ENCODE peak calls at places on chromosome 10, in five cellular contexts. One of them, this sample, is unnamed.

GRCh38 chr10:79390551-79391229 is 43.4 kb downstream of the PPIF start:
- DNase-seq in WTC11: peak
- DNase-seq in left lung: peak
- DNase-seq in dorsolateral prefrontal cortex: no peak
- DNase-seq in RWPE1: no peak
- DNase-seq in this sample: peak

GRCh38 chr10:87658383-87658795 is 1.3 kb upstream of the PAPSS2 start:
- DNase-seq in WTC11: no peak
- DNase-seq in left lung: no peak
- DNase-seq in dorsolateral prefrontal cortex: no peak
- DNase-seq in RWPE1: no peak
- DNase-seq in this sample: no peak

GRCh38 chr10:48700493-48700892 is 15.8 kb downstream of the WDFY4 start:
- DNase-seq in WTC11: no peak
- DNase-seq in left lung: no peak
- DNase-seq in dorsolateral prefrontal cortex: no peak
- DNase-seq in RWPE1: no peak
- DNase-seq in this sample: no peak

GRCh38 chr10:4770766-4771553 is 55.0 kb upstream of the AKR1E2 start:
- DNase-seq in WTC11: no peak
- DNase-seq in left lung: no peak
- DNase-seq in dorsolateral prefrontal cortex: no peak
- DNase-seq in RWPE1: peak
- DNase-seq in this sample: no peak

GRCh38 chr10:44278669-44279337 is 106.1 kb downstream of the CXCL12 start:
- DNase-seq in WTC11: no peak
- DNase-seq in left lung: peak
- DNase-seq in dorsolateral prefrontal cortex: no peak
- DNase-seq in RWPE1: no peak
- DNase-seq in this sample: no peak

GRCh38 chr10:66180651-66181318 is 745.1 kb upstream of the LRRTM3 start:
- DNase-seq in WTC11: no peak
- DNase-seq in left lung: no peak
- DNase-seq in dorsolateral prefrontal cortex: no peak
- DNase-seq in RWPE1: peak
- DNase-seq in this sample: no peak

GRCh38 chr10:73601486-73601921 is 10.4 kb upstream of the USP54 start:
- DNase-seq in WTC11: no peak
- DNase-seq in left lung: no peak
- DNase-seq in dorsolateral prefrontal cortex: no peak
- DNase-seq in RWPE1: peak
- DNase-seq in this sample: no peak

GRCh38 chr10:58102897-58103296 is 164.8 kb downstream of the IPMK start:
- DNase-seq in WTC11: no peak
- DNase-seq in left lung: no peak
- DNase-seq in dorsolateral prefrontal cortex: no peak
- DNase-seq in RWPE1: no peak
- DNase-seq in this sample: no peak

GRCh38 chr10:100346351-100346764 is 675 bp upstream of the SCD start:
- DNase-seq in WTC11: peak
- DNase-seq in left lung: peak
- DNase-seq in dorsolateral prefrontal cortex: peak
- DNase-seq in RWPE1: peak
- DNase-seq in this sample: peak

GRCh38 chr10:79445217-79445707 is at the start of gene ZCCHC24:
- DNase-seq in WTC11: peak
- DNase-seq in left lung: peak
- DNase-seq in dorsolateral prefrontal cortex: no peak
- DNase-seq in RWPE1: peak
- DNase-seq in this sample: no peak

GRCh38 chr10:77293785-77294184 is 343.8 kb downstream of the KCNMA1 start:
- DNase-seq in WTC11: no peak
- DNase-seq in left lung: no peak
- DNase-seq in dorsolateral prefrontal cortex: no peak
- DNase-seq in RWPE1: no peak
- DNase-seq in this sample: no peak

GRCh38 chr10:24900888-24901685 is 51.3 kb downstream of the PRTFDC1 start:
- DNase-seq in WTC11: no peak
- DNase-seq in left lung: no peak
- DNase-seq in dorsolateral prefrontal cortex: no peak
- DNase-seq in RWPE1: no peak
- DNase-seq in this sample: no peak

GRCh38 chr10:32077896-32078295 is 21.7 kb upstream of the KIF5B start:
- DNase-seq in WTC11: no peak
- DNase-seq in left lung: no peak
- DNase-seq in dorsolateral prefrontal cortex: no peak
- DNase-seq in RWPE1: peak
- DNase-seq in this sample: no peak

GRCh38 chr10:121900443-121901174 is 27.2 kb downstream of the ATE1 start:
- DNase-seq in WTC11: no peak
- DNase-seq in left lung: no peak
- DNase-seq in dorsolateral prefrontal cortex: no peak
- DNase-seq in RWPE1: peak
- DNase-seq in this sample: no peak

GRCh38 chr10:6027929-6028328 is 34.2 kb downstream of the IL2RA start:
- DNase-seq in WTC11: no peak
- DNase-seq in left lung: no peak
- DNase-seq in dorsolateral prefrontal cortex: no peak
- DNase-seq in RWPE1: no peak
- DNase-seq in this sample: no peak

GRCh38 chr10:120131183-120131582 is 238.7 kb downstream of the SEC23IP start:
- DNase-seq in WTC11: peak
- DNase-seq in left lung: no peak
- DNase-seq in dorsolateral prefrontal cortex: no peak
- DNase-seq in RWPE1: peak
- DNase-seq in this sample: no peak

GRCh38 chr10:323651-324293 is 188.5 kb downstream of the ZMYND11 start:
- DNase-seq in WTC11: no peak
- DNase-seq in left lung: no peak
- DNase-seq in dorsolateral prefrontal cortex: peak
- DNase-seq in RWPE1: peak
- DNase-seq in this sample: no peak

GRCh38 chr10:5466451-5466996 is 32.8 kb downstream of the CALML5 start:
- DNase-seq in WTC11: peak
- DNase-seq in left lung: no peak
- DNase-seq in dorsolateral prefrontal cortex: no peak
- DNase-seq in RWPE1: peak
- DNase-seq in this sample: no peak

GRCh38 chr10:84825330-84825729 is 496.9 kb downstream of the CCSER2 start:
- DNase-seq in WTC11: no peak
- DNase-seq in left lung: no peak
- DNase-seq in dorsolateral prefrontal cortex: no peak
- DNase-seq in RWPE1: peak
- DNase-seq in this sample: no peak

GRCh38 chr10:35349389-35349915 is 13.1 kb downstream of the CCNY start:
- DNase-seq in WTC11: no peak
- DNase-seq in left lung: no peak
- DNase-seq in dorsolateral prefrontal cortex: no peak
- DNase-seq in RWPE1: no peak
- DNase-seq in this sample: no peak

GRCh38 chr10:72783290-72783689 is 91.3 kb downstream of the MCU start:
- DNase-seq in WTC11: no peak
- DNase-seq in left lung: no peak
- DNase-seq in dorsolateral prefrontal cortex: no peak
- DNase-seq in RWPE1: no peak
- DNase-seq in this sample: no peak

GRCh38 chr10:62851449-62851848 is 35.3 kb upstream of the EGR2 start:
- DNase-seq in WTC11: peak
- DNase-seq in left lung: no peak
- DNase-seq in dorsolateral prefrontal cortex: no peak
- DNase-seq in RWPE1: no peak
- DNase-seq in this sample: no peak

GRCh38 chr10:58951750-58952149 is 224.7 kb upstream of the PHYHIPL start:
- DNase-seq in WTC11: no peak
- DNase-seq in left lung: no peak
- DNase-seq in dorsolateral prefrontal cortex: no peak
- DNase-seq in RWPE1: no peak
- DNase-seq in this sample: no peak

GRCh38 chr10:35532141-35532540 is 73.0 kb upstream of the GJD4 start:
- DNase-seq in WTC11: no peak
- DNase-seq in left lung: no peak
- DNase-seq in dorsolateral prefrontal cortex: no peak
- DNase-seq in RWPE1: no peak
- DNase-seq in this sample: no peak

GRCh38 chr10:6200588-6201510 is 1.9 kb upstream of the PFKFB3 start:
- DNase-seq in WTC11: peak
- DNase-seq in left lung: peak
- DNase-seq in dorsolateral prefrontal cortex: no peak
- DNase-seq in RWPE1: no peak
- DNase-seq in this sample: no peak

GRCh38 chr10:22010973-22011408 is 7.5 kb upstream of the DNAJC1 start:
- DNase-seq in WTC11: no peak
- DNase-seq in left lung: no peak
- DNase-seq in dorsolateral prefrontal cortex: no peak
- DNase-seq in RWPE1: no peak
- DNase-seq in this sample: no peak
- TF ChIP-seq CTCF in WTC11: peak
- TF ChIP-seq CTCF in left lung: peak
- TF ChIP-seq CTCF in dorsolateral prefrontal cortex: peak
- TF ChIP-seq CTCF in RWPE1: no peak
- TF ChIP-seq CTCF in this sample: peak

GRCh38 chr10:68877482-68877881 is 23.6 kb upstream of the DDX50 start:
- DNase-seq in WTC11: peak
- DNase-seq in left lung: no peak
- DNase-seq in dorsolateral prefrontal cortex: no peak
- DNase-seq in RWPE1: no peak
- DNase-seq in this sample: no peak
- TF ChIP-seq CTCF in WTC11: no peak
- TF ChIP-seq CTCF in left lung: no peak
- TF ChIP-seq CTCF in dorsolateral prefrontal cortex: no peak
- TF ChIP-seq CTCF in RWPE1: no peak
- TF ChIP-seq CTCF in this sample: no peak

DNA sequence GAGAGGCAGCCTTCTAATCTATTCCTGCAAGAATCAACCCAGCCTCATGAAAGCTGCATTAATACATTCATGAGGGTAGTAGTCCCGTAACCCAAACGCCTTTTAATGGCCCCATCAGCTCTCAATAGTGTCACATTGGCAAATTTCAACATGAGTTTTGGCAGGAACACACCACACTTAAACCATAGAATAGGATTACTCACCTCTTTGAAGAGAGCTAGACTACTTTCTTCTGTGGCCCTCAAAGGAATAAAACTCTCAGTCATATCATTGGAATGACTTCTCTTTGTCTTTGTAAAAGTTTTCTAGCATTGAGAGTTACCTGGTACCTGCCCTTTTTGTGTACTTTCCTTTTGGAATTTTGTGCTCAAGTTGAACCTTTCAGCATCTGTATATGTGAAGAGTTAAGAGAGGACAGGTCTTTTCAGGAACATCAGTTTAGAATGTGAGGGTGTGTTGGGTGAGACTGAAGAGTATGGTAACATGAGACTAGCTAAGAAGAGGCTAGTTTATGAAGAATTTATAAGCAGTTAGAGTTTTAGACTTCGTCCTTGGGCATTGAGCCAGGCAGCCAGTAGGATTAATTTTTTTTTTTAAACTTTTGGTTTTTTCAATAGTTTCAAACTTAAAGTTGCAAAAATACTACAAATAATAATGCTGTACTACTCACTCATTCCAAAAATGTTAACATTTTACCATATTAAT is 92.6 kb downstream of the MLLT10 start:
- DNase-seq in WTC11: no peak
- DNase-seq in left lung: no peak
- DNase-seq in dorsolateral prefrontal cortex: no peak
- DNase-seq in RWPE1: peak
- DNase-seq in this sample: no peak
- TF ChIP-seq CTCF in WTC11: no peak
- TF ChIP-seq CTCF in left lung: no peak
- TF ChIP-seq CTCF in dorsolateral prefrontal cortex: no peak
- TF ChIP-seq CTCF in RWPE1: no peak
- TF ChIP-seq CTCF in this sample: no peak

DNA sequence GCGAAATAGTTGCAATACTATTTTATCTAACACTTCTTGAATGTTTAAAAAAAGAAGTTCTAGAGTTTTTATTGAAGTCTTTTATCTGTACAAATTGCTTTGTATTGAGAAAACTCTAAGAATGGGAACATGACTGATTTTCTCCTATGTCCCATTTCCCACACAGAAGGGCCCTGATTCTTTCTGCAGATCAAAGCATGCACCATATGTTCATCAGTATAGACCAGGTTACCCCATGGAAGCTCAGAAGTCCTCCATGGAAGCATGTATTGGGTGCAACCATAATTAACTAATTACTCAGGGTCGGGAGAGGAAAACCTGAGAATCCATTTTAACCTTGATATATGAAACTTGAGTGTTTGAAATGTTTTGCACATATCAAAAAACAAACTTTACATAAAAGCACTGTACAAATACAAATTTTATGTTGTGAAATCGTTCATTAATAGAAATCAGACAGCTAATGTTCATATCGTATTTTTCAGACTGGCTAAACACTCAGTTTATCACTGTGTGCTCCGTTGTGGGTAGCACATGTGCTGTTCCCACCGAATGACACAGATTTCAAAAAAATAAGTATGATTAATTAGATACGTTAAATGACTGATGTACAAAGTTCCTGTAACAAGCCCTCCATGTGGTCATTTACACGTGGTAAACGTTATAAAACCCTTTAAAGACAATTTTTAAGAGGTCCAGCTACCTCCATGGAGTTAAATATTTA is 71.5 kb downstream of the PTF1A start:
- DNase-seq in WTC11: no peak
- DNase-seq in left lung: no peak
- DNase-seq in dorsolateral prefrontal cortex: no peak
- DNase-seq in RWPE1: no peak
- DNase-seq in this sample: no peak
- TF ChIP-seq CTCF in WTC11: no peak
- TF ChIP-seq CTCF in left lung: no peak
- TF ChIP-seq CTCF in dorsolateral prefrontal cortex: no peak
- TF ChIP-seq CTCF in RWPE1: no peak
- TF ChIP-seq CTCF in this sample: no peak

DNA sequence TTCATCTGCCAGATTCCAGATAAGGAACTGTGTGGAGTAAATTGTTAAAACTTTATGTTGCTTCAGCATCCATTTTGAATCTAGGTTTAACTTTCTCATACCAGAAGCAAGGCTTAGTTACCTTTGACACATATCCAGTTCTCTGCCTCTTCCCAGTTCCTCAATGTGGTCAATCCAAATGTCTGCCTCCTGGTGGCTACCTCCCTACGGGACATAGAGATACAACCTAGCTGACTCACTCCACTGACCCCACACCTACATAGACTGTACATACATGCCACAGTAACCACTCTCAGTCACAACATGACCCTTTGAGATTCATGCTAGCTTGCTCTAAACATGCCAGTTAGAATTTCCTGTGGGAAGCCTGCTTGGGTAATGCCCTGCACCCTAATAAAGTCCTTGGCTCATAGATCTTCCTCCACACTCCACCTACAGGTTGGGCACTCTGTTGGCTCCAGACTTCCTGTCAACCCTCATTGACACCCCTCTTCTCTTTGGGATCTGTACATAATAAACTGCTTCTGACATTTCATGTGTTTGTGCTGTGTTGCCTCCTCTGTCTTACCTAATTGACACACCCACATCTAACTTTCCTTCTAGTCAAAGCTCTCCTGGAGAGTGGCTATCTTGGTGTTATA is 278.1 kb downstream of the HTR7 start:
- DNase-seq in WTC11: peak
- DNase-seq in left lung: no peak
- DNase-seq in dorsolateral prefrontal cortex: no peak
- DNase-seq in RWPE1: peak
- DNase-seq in this sample: no peak
- TF ChIP-seq CTCF in WTC11: peak
- TF ChIP-seq CTCF in left lung: no peak
- TF ChIP-seq CTCF in dorsolateral prefrontal cortex: no peak
- TF ChIP-seq CTCF in RWPE1: no peak
- TF ChIP-seq CTCF in this sample: no peak

This sample was measured in activated B cell treated with CpG ODN at 0.5 μM for 24 hours.